ENCODE peak calls at places on chromosomes 3 and 15, in eight cellular contexts. K is sigmoid colon, R is WTC11, C is dorsolateral prefrontal cortex, Z is AG09309, S is upper lobe of left lung, Q is stomach, F is tibial nerve. U is an unnamed sample.

GRCh38 chr15:25863067-25863967 is at the start of gene ATP10A:
- DNase-seq in F (no peak), R (peak; percentile 44), Q (no peak), K (peak; percentile 74), Z (no peak), S (no peak), C (no peak), U (no peak)

GRCh38 chr3:72567474-72567873 is 280.8 kb downstream of the SHQ1 start:
- DNase-seq in F (no peak), C (no peak), K (no peak), Z (no peak), R (no peak), S (no peak), Q (no peak), U (no peak)

GRCh38 chr15:48395532-48396011 is 64.3 kb downstream of the DUT start:
- DNase-seq in Q (no peak), R (no peak), S (no peak), C (no peak), F (peak; percentile 82), Z (no peak), K (peak; percentile 88), U (no peak)

GRCh38 chr3:192884831-192885356 is 32.8 kb downstream of the MB21D2 start:
- DNase-seq in F (no peak), Q (no peak), C (no peak), S (no peak), R (no peak), K (no peak), Z (no peak), U (no peak)

GRCh38 chr3:28682126-28682525 is 333.5 kb upstream of the AZI2 start:
- DNase-seq in Z (no peak), K (no peak), R (no peak), S (no peak), F (no peak), C (no peak), Q (no peak), U (no peak)

GRCh38 chr3:190378240-190378891 is 9.6 kb upstream of the CLDN16 start:
- DNase-seq in S (no peak), Z (peak; percentile 73), F (no peak), R (no peak), K (no peak), Q (no peak), C (no peak), U (peak; percentile 63)

GRCh38 chr15:82810863-82811421 is 1.5 kb downstream of the WHAMM start:
- DNase-seq in F (no peak), R (no peak), K (no peak), Z (no peak), S (no peak), C (no peak), Q (no peak), U (no peak)

GRCh38 chr3:67171841-67172240 is 173.7 kb downstream of the KBTBD8 start:
- DNase-seq in K (no peak), Z (no peak), S (no peak), C (no peak), Q (no peak), F (no peak), R (no peak), U (no peak)

GRCh38 chr3:185658504-185658912 is 72.4 kb downstream of the SENP2 start:
- DNase-seq in K (peak; percentile 91), F (peak; percentile 86), Z (peak; percentile 97), Q (peak; percentile 40), S (peak; percentile 54), C (peak; percentile 79), R (no peak), U (peak; percentile 85)

GRCh38 chr3:132448211-132448961 is 31.1 kb downstream of the DNAJC13 start:
- DNase-seq in Q (peak; percentile 28), Z (no peak), K (no peak), S (no peak), R (no peak), C (no peak), F (peak; percentile 23), U (no peak)

GRCh38 chr3:124920718-124921117 is 13.8 kb downstream of the MUC13 start:
- DNase-seq in S (no peak), R (no peak), C (no peak), K (no peak), Z (no peak), F (no peak), Q (no peak), U (no peak)

GRCh38 chr15:36110659-36110993 is 468.8 kb upstream of the CDIN1 start:
- DNase-seq in F (no peak), C (no peak), Q (no peak), K (no peak), R (no peak), S (no peak), Z (no peak), U (no peak)

GRCh38 chr3:183430325-183430957 is 2.0 kb upstream of the MCF2L2 start:
- DNase-seq in R (no peak), K (no peak), Q (no peak), Z (no peak), S (no peak), C (no peak), F (no peak), U (no peak)

GRCh38 chr3:46102780-46103130 is 75.5 kb upstream of the XCR1 start:
- DNase-seq in R (no peak), S (no peak), K (no peak), Z (no peak), Q (no peak), F (no peak), C (no peak), U (no peak)

GRCh38 chr15:81155375-81156218 is 21.5 kb downstream of the CFAP161 start:
- DNase-seq in K (peak; percentile 78), Q (peak; percentile 36), F (no peak), Z (peak; percentile 53), R (no peak), C (no peak), S (peak; percentile 42), U (peak; percentile 58)

GRCh38 chr15:81151389-81151788 is 17.3 kb downstream of the CFAP161 start:
- DNase-seq in K (no peak), Z (no peak), S (no peak), R (no peak), Q (no peak), F (no peak), C (no peak), U (no peak)

GRCh38 chr15:81156324-81156723 is 22.3 kb downstream of the CFAP161 start:
- DNase-seq in R (no peak), K (no peak), S (no peak), Z (no peak), Q (no peak), C (no peak), F (no peak), U (no peak)

GRCh38 chr15:81152799-81153198 is 18.7 kb downstream of the CFAP161 start:
- DNase-seq in C (no peak), F (no peak), K (no peak), R (no peak), Z (no peak), S (no peak), Q (no peak), U (no peak)

GRCh38 chr15:81152339-81152738 is 18.3 kb downstream of the CFAP161 start:
- DNase-seq in Q (no peak), Z (no peak), C (no peak), K (no peak), R (no peak), S (no peak), F (no peak), U (no peak)
- TF ChIP-seq CTCF in Q (no peak), Z (no peak), C (no peak), K (no peak), R (no peak), S (no peak), F (no peak), U (no peak)

DNA sequence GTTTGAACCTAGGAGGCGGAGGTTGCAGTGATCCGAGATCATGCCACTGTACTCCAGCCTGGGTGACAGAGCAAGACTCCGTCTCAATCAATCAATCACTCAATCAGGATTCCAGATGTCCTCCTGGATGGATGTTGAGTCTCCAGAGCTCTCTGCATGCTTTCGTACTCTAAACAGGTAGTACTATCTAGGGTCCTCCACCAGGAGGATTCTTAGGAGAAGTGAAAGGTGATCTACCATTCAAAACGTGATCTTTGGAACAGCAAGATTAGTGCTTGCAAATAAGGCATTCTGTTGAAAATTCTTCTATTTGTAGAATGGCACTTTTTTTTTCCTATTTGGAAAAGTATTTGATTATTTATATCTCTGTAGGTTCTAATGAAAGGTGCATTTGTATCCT is 34.3 kb downstream of the CNOT10 start:
- DNase-seq in F (no peak), Q (no peak), C (no peak), K (no peak), R (no peak), S (no peak), Z (no peak), U (no peak)
- TF ChIP-seq CTCF in F (no peak), Q (no peak), C (no peak), K (no peak), R (no peak), S (no peak), Z (no peak), U (no peak)

GRCh38 chr15:79661411-79661810 is 229.3 kb downstream of the MINAR1 start:
- DNase-seq in C (no peak), R (no peak), K (no peak), Z (no peak), Q (no peak), F (no peak), S (no peak), U (no peak)
- TF ChIP-seq CTCF in C (no peak), R (no peak), K (no peak), Z (no peak), Q (no peak), F (no peak), S (no peak), U (no peak)

GRCh38 chr3:38001456-38002081 is 11.0 kb downstream of the VILL start:
- DNase-seq in K (peak; percentile 63), Q (peak; percentile 87), Z (no peak), C (peak; percentile 42), R (peak; percentile 62), F (no peak), S (no peak), U (no peak)
- TF ChIP-seq CTCF in K (no peak), Q (no peak), Z (no peak), C (no peak), R (peak; percentile 10), F (no peak), S (no peak), U (no peak)

U was measured in AG09319.